ENCODE peak calls at places on chromosome 19, in five cellular contexts. One of them, this sample, is unnamed.

GRCh38 chr19:19113040-19113541 is 25.2 kb downstream of the TMEM161A start:
- DNase-seq in pons: no peak
- DNase-seq in heart left ventricle: no peak
- DNase-seq in NCI-H69: peak; percentile 72
- DNase-seq in osteocyte: no peak
- DNase-seq in this sample: no peak

GRCh38 chr19:30682576-30683536 is 310.7 kb downstream of the ZNF536 start:
- DNase-seq in NCI-H69: peak; percentile 67
- DNase-seq in pons: peak; percentile 64
- DNase-seq in osteocyte: peak; percentile 90
- DNase-seq in heart left ventricle: peak; percentile 73
- DNase-seq in this sample: peak; percentile 42

GRCh38 chr19:23190341-23190740 is 59.9 kb downstream of the ZNF724 start:
- DNase-seq in NCI-H69: no peak
- DNase-seq in pons: no peak
- DNase-seq in heart left ventricle: no peak
- DNase-seq in osteocyte: no peak
- DNase-seq in this sample: no peak

GRCh38 chr19:44303976-44304568 is 753 bp downstream of the ZNF235 start:
- DNase-seq in pons: peak; percentile 15
- DNase-seq in heart left ventricle: no peak
- DNase-seq in osteocyte: no peak
- DNase-seq in NCI-H69: peak; percentile 53
- DNase-seq in this sample: no peak

GRCh38 chr19:19627716-19628498 is at the start of gene LPAR2:
- DNase-seq in NCI-H69: peak; percentile 88
- DNase-seq in pons: no peak
- DNase-seq in heart left ventricle: no peak
- DNase-seq in osteocyte: no peak
- DNase-seq in this sample: peak; percentile 80

GRCh38 chr19:10418281-10419199 is 1.8 kb upstream of the PDE4A start:
- DNase-seq in osteocyte: no peak
- DNase-seq in pons: no peak
- DNase-seq in heart left ventricle: no peak
- DNase-seq in NCI-H69: peak; percentile 80
- DNase-seq in this sample: no peak

GRCh38 chr19:28294395-28294794 is 918.6 kb downstream of the UQCRFS1 start:
- DNase-seq in heart left ventricle: peak; percentile 30
- DNase-seq in osteocyte: no peak
- DNase-seq in pons: no peak
- DNase-seq in NCI-H69: no peak
- DNase-seq in this sample: no peak

GRCh38 chr19:23415561-23416191 is 20.4 kb upstream of the ZNF91 start:
- DNase-seq in heart left ventricle: peak; percentile 51
- DNase-seq in NCI-H69: peak; percentile 13
- DNase-seq in pons: no peak
- DNase-seq in osteocyte: no peak
- DNase-seq in this sample: no peak

GRCh38 chr19:15948223-15949058 is at the start of gene OR10H4:
- DNase-seq in osteocyte: no peak
- DNase-seq in pons: no peak
- DNase-seq in heart left ventricle: no peak
- DNase-seq in NCI-H69: no peak
- DNase-seq in this sample: no peak

GRCh38 chr19:763869-764268 is 13.0 kb downstream of the MISP start:
- DNase-seq in osteocyte: no peak
- DNase-seq in pons: no peak
- DNase-seq in heart left ventricle: no peak
- DNase-seq in NCI-H69: no peak
- DNase-seq in this sample: no peak

GRCh38 chr19:51364200-51365106 is 1.7 kb downstream of the ETFB start:
- DNase-seq in NCI-H69: no peak
- DNase-seq in osteocyte: no peak
- DNase-seq in pons: peak; percentile 72
- DNase-seq in heart left ventricle: no peak
- DNase-seq in this sample: no peak

GRCh38 chr19:780935-781334 is 16.3 kb upstream of the PTBP1 start:
- DNase-seq in osteocyte: no peak
- DNase-seq in heart left ventricle: no peak
- DNase-seq in NCI-H69: no peak
- DNase-seq in pons: no peak
- DNase-seq in this sample: no peak

GRCh38 chr19:54364775-54365257 is at the start of gene LAIR1:
- DNase-seq in pons: peak; percentile 68
- DNase-seq in NCI-H69: no peak
- DNase-seq in osteocyte: no peak
- DNase-seq in heart left ventricle: peak; percentile 65
- DNase-seq in this sample: peak; percentile 24

GRCh38 chr19:18919086-18919894 is at the start of the genes COPE and DDX49:
- DNase-seq in osteocyte: peak; percentile 99
- DNase-seq in NCI-H69: peak; percentile 100
- DNase-seq in pons: peak; percentile 100
- DNase-seq in heart left ventricle: peak; percentile 99
- DNase-seq in this sample: peak; percentile 96

GRCh38 chr19:23263870-23264590 is 13.8 kb upstream of the ZNF724 start:
- DNase-seq in heart left ventricle: no peak
- DNase-seq in NCI-H69: no peak
- DNase-seq in osteocyte: no peak
- DNase-seq in pons: no peak
- DNase-seq in this sample: no peak